ENCODE peak calls at places on chromosomes 4 and X, in ten cellular contexts. R, S, H, U, L, K, W, X, A and E are unnamed samples.

GRCh38 chrX:23509256-23509655 is 158.0 kb upstream of the PRDX4 start:
- DNase-seq in R (no peak), H (no peak), S (no peak), U (no peak), A (no peak), W (no peak), L (no peak), X (no peak), K (no peak), E (no peak)

GRCh38 chr4:101730291-101731117 is 60.0 kb upstream of the BANK1 start:
- DNase-seq in U (peak; percentile 1), X (peak; percentile 79), S (peak; percentile 53), H (peak; percentile 64), K (peak; percentile 10), L (peak; percentile 55), W (peak; percentile 1), R (peak; percentile 45), A (peak; percentile 77), E (peak; percentile 67)

GRCh38 chrX:9557508-9557907 is 92.7 kb downstream of the TBL1X start:
- DNase-seq in W (no peak), U (no peak), R (no peak), A (no peak), L (no peak), K (no peak), S (no peak), H (no peak), X (no peak), E (no peak)

GRCh38 chr4:84035568-84035967 is 463.5 kb downstream of the NKX6-1 start:
- DNase-seq in X (no peak), R (no peak), K (no peak), L (no peak), W (no peak), U (no peak), S (no peak), A (no peak), H (no peak), E (no peak)

GRCh38 chr4:168648929-168649328 is 152.1 kb downstream of the PALLD start:
- DNase-seq in U (no peak), H (peak; percentile 60), L (peak; percentile 78), S (no peak), K (no peak), A (peak; percentile 79), W (no peak), R (peak; percentile 42), X (no peak), E (peak; percentile 80)

GRCh38 chr4:88630756-88631155 is 38.5 kb downstream of the HERC3 start:
- DNase-seq in W (no peak), X (no peak), S (no peak), A (peak; percentile 53), R (no peak), L (peak; percentile 66), U (no peak), K (no peak), H (peak; percentile 70), E (peak; percentile 18)

GRCh38 chrX:9995855-9996339 is 28.7 kb downstream of the CLDN34 start:
- DNase-seq in U (peak; percentile 74), X (peak; percentile 86), H (peak; percentile 73), A (peak; percentile 82), K (peak; percentile 59), W (peak; percentile 31), S (peak; percentile 78), L (peak; percentile 39), R (no peak), E (peak; percentile 65)

GRCh38 chr4:40731792-40732245 is 17.9 kb upstream of the NSUN7 start:
- DNase-seq in K (no peak), H (no peak), L (no peak), R (no peak), W (peak; percentile 77), U (no peak), X (peak; percentile 54), S (no peak), A (peak; percentile 23), E (no peak)

GRCh38 chr4:113436360-113436759 is 325.2 kb downstream of the CAMK2D start:
- DNase-seq in R (no peak), S (no peak), U (no peak), W (no peak), L (peak; percentile 38), A (peak; percentile 76), H (peak; percentile 71), X (no peak), K (no peak), E (no peak)

GRCh38 chr4:2928242-2929155 is 34.7 kb downstream of the NOP14 start:
- DNase-seq in W (no peak), S (no peak), X (no peak), H (no peak), R (no peak), L (no peak), A (no peak), K (no peak), U (no peak), E (no peak)

GRCh38 chr4:768995-769394 is 56.9 kb downstream of the CPLX1 start:
- DNase-seq in K (no peak), A (no peak), S (no peak), R (no peak), H (no peak), U (no peak), W (no peak), L (no peak), X (no peak), E (no peak)

GRCh38 chr4:27692098-27692679 is 831.5 kb downstream of the STIM2 start:
- DNase-seq in X (no peak), U (no peak), A (peak; percentile 29), H (peak; percentile 74), W (no peak), R (no peak), L (peak; percentile 3), S (no peak), K (no peak), E (peak; percentile 55)

GRCh38 chr4:88014506-88014905 is 7.1 kb downstream of the PKD2 start:
- DNase-seq in X (no peak), K (no peak), L (no peak), W (no peak), A (no peak), R (no peak), S (no peak), U (no peak), H (no peak), E (no peak)

GRCh38 chr4:176755624-176756023 is 37.1 kb downstream of the VEGFC start:
- DNase-seq in A (no peak), S (no peak), H (no peak), U (no peak), K (no peak), L (no peak), X (no peak), W (no peak), R (no peak), E (no peak)

GRCh38 chr4:27010334-27010940 is 149.8 kb downstream of the STIM2 start:
- DNase-seq in X (peak; percentile 66), H (peak; percentile 67), W (no peak), S (peak; percentile 67), R (no peak), A (peak; percentile 75), U (peak; percentile 42), K (peak; percentile 20), L (peak; percentile 29), E (peak; percentile 61)

GRCh38 chr4:181792641-181793612 is 450.3 kb upstream of the TENM3 start:
- DNase-seq in H (no peak), S (no peak), L (no peak), X (no peak), A (no peak), U (no peak), W (peak; percentile 84), K (no peak), R (no peak), E (no peak)

GRCh38 chr4:138330531-138330930 is 88.4 kb upstream of the SLC7A11 start:
- DNase-seq in S (no peak), R (no peak), L (no peak), U (no peak), X (no peak), W (no peak), K (no peak), A (no peak), H (no peak), E (no peak)

GRCh38 chrX:39253551-39253950 is 452.3 kb downstream of the MID1IP1 start:
- DNase-seq in A (peak; percentile 24), H (peak; percentile 0), S (no peak), L (no peak), K (no peak), X (no peak), U (no peak), W (no peak), R (no peak), E (no peak)

GRCh38 chrX:10506781-10507180 is 113.6 kb downstream of the MID1 start:
- DNase-seq in H (no peak), R (no peak), A (no peak), U (no peak), X (no peak), S (no peak), W (no peak), K (no peak), L (no peak), E (no peak)

GRCh38 chr4:86048426-86048825 is 311.4 kb downstream of the MAPK10 start:
- DNase-seq in W (no peak), R (peak; percentile 20), U (no peak), A (no peak), S (no peak), K (no peak), L (no peak), H (peak; percentile 57), X (no peak), E (no peak)

GRCh38 chrX:43728966-43729365 is 72.9 kb downstream of the MAOA start:
- DNase-seq in L (no peak), X (no peak), A (no peak), R (no peak), H (no peak), W (no peak), S (no peak), K (no peak), U (no peak), E (no peak)

GRCh38 chrX:150693782-150694574 is 782 bp downstream of the MTMR1 start:
- DNase-seq in W (peak; percentile 81), U (peak; percentile 61), K (peak; percentile 30), H (peak; percentile 84), A (peak; percentile 62), R (peak; percentile 40), L (no peak), S (peak; percentile 77), X (peak; percentile 48), E (peak; percentile 35)

GRCh38 chr4:2931765-2932560 is 31.2 kb downstream of the NOP14 start:
- DNase-seq in U (peak; percentile 23), A (no peak), K (no peak), W (no peak), S (peak; percentile 73), H (no peak), L (no peak), X (peak; percentile 41), R (no peak), E (no peak)

GRCh38 chr4:156169861-156170260 is 216.2 kb upstream of the CTSO start:
- DNase-seq in X (no peak), R (no peak), L (no peak), S (no peak), W (no peak), H (peak; percentile 27), U (no peak), A (no peak), K (no peak), E (no peak)

GRCh38 chr4:101252721-101253120 is 94.6 kb downstream of the PPP3CA start:
- DNase-seq in X (no peak), S (no peak), A (peak; percentile 18), L (no peak), W (peak; percentile 0), R (no peak), K (no peak), H (peak; percentile 11), U (no peak), E (no peak)

GRCh38 chrX:53281321-53281822 is at the start of gene IQSEC2:
- DNase-seq in W (peak; percentile 6), X (peak; percentile 90), K (no peak), L (peak; percentile 34), U (no peak), H (peak; percentile 77), A (peak; percentile 91), R (no peak), S (no peak), E (peak; percentile 73)

GRCh38 chr4:137470806-137471205 is 61.5 kb downstream of the PCDH18 start:
- DNase-seq in L (no peak), W (no peak), A (no peak), S (no peak), X (no peak), H (no peak), U (no peak), R (no peak), K (no peak), E (no peak)

GRCh38 chr4:24884925-24885324 is 27.9 kb downstream of the CCDC149 start:
- DNase-seq in U (no peak), L (no peak), W (no peak), K (no peak), H (no peak), X (no peak), R (no peak), S (no peak), A (no peak), E (no peak)